ENCODE peak calls at places on chromosomes 1 and 21, in six cellular contexts. Y is T-cell, N is NCI-H1092, M is fibroblast of the aortic adventitia, B is hippocampal formation, X is left kidney. J is an unnamed sample.

GRCh38 chr1:212479188-212479587 is 46.5 kb downstream of the NENF start:
- DNase-seq in Y (no peak), N (no peak), M (no peak), B (no peak), X (peak; percentile 29), J (no peak)

GRCh38 chr1:95226781-95227660 is 7.0 kb upstream of the RWDD3 start:
- DNase-seq in Y (no peak), N (no peak), M (no peak), B (no peak), X (no peak), J (no peak)

GRCh38 chr1:24714859-24715520 is 30.3 kb upstream of the CLIC4 start:
- DNase-seq in Y (no peak), N (no peak), M (peak; percentile 63), B (peak; percentile 92), X (no peak), J (no peak)

GRCh38 chr1:14949836-14950674 is 203.5 kb upstream of the TMEM51 start:
- DNase-seq in Y (no peak), N (no peak), M (no peak), B (no peak), X (peak; percentile 72), J (no peak)

GRCh38 chr1:88683516-88683847 is 591 bp upstream of the PKN2 start:
- DNase-seq in Y (peak; percentile 32), N (peak; percentile 37), M (no peak), B (no peak), X (no peak), J (peak; percentile 45)

GRCh38 chr1:233935277-233935868 is 30.9 kb downstream of the SLC35F3 start:
- DNase-seq in Y (no peak), N (no peak), M (no peak), B (no peak), X (no peak), J (no peak)

GRCh38 chr1:43206721-43207228 is 34.6 kb downstream of the CFAP57 start:
- DNase-seq in Y (no peak), N (no peak), M (peak; percentile 97), B (no peak), X (peak; percentile 71), J (no peak)

GRCh38 chr21:37164742-37165141 is 91.7 kb downstream of the TTC3 start:
- DNase-seq in Y (no peak), N (no peak), M (peak; percentile 47), B (no peak), X (no peak), J (no peak)

GRCh38 chr1:153535664-153536585 is at the start of gene S100A6:
- DNase-seq in Y (peak; percentile 87), N (peak; percentile 50), M (peak; percentile 90), B (peak; percentile 51), X (peak; percentile 86), J (peak; percentile 32)

GRCh38 chr1:169363046-169363756 is 4.4 kb downstream of the NME7 start:
- DNase-seq in Y (no peak), N (no peak), M (peak; percentile 87), B (no peak), X (no peak), J (no peak)

GRCh38 chr1:15056515-15057285 is 96.8 kb upstream of the TMEM51 start:
- DNase-seq in Y (no peak), N (no peak), M (peak; percentile 30), B (no peak), X (no peak), J (no peak)

GRCh38 chr1:37453647-37454046 is 20.7 kb upstream of the ZC3H12A start:
- DNase-seq in Y (no peak), N (no peak), M (no peak), B (no peak), X (no peak), J (no peak)

GRCh38 chr1:53258216-53258615 is 19.9 kb upstream of the MAGOH start:
- DNase-seq in Y (no peak), N (no peak), M (no peak), B (no peak), X (no peak), J (no peak)

GRCh38 chr1:6477039-6477820 is 11.3 kb upstream of the TNFRSF25 start:
- DNase-seq in Y (no peak), N (no peak), M (no peak), B (no peak), X (peak; percentile 75), J (no peak)

GRCh38 chr1:148362141-148362929 is 120.8 kb downstream of the PPIAL4G start:
- DNase-seq in Y (no peak), N (no peak), M (no peak), B (no peak), X (peak; percentile 83), J (no peak)

GRCh38 chr1:16720403-16721223 is 19.7 kb upstream of the RNU1-4 start:
- DNase-seq in Y (no peak), N (no peak), M (no peak), B (no peak), X (peak; percentile 70), J (no peak)

GRCh38 chr1:156337888-156338179 is 258 bp downstream of the CCT3 start:
- DNase-seq in Y (no peak), N (peak; percentile 38), M (no peak), B (no peak), X (no peak), J (no peak)

GRCh38 chr1:161511018-161511755 is 5.9 kb downstream of the FCGR2A start:
- DNase-seq in Y (no peak), N (peak; percentile 98), M (no peak), B (no peak), X (no peak), J (peak; percentile 65)

GRCh38 chr1:30049748-30050147 is 673.6 kb downstream of the MATN1 start:
- DNase-seq in Y (no peak), N (no peak), M (no peak), B (no peak), X (no peak), J (peak; percentile 30)

GRCh38 chr1:40133122-40133665 is 28.0 kb upstream of the RLF start:
- DNase-seq in Y (no peak), N (peak; percentile 48), M (no peak), B (no peak), X (peak; percentile 63), J (no peak)

GRCh38 chr1:35555212-35555584 is 2.0 kb downstream of the KIAA0319L start:
- DNase-seq in Y (no peak), N (no peak), M (no peak), B (no peak), X (no peak), J (no peak)

GRCh38 chr1:166237675-166238074 is 70.9 kb upstream of the FAM78B start:
- DNase-seq in Y (no peak), N (no peak), M (no peak), B (no peak), X (no peak), J (no peak)

GRCh38 chr1:6922096-6922931 is 137.1 kb downstream of the CAMTA1 start:
- DNase-seq in Y (no peak), N (peak; percentile 87), M (peak; percentile 87), B (peak; percentile 31), X (no peak), J (no peak)

GRCh38 chr1:14421295-14421976 is 177.0 kb upstream of the KAZN start:
- DNase-seq in Y (no peak), N (no peak), M (no peak), B (no peak), X (no peak), J (no peak)

GRCh38 chr21:38787461-38788274 is 18.1 kb upstream of the ETS2 start:
- DNase-seq in Y (no peak), N (no peak), M (peak; percentile 75), B (no peak), X (peak; percentile 61), J (peak; percentile 90)

GRCh38 chr1:1920608-1921458 is 1.8 kb upstream of the TMEM52 start:
- DNase-seq in Y (no peak), N (no peak), M (no peak), B (no peak), X (no peak), J (no peak)

GRCh38 chr1:193308438-193308837 is 122.0 kb upstream of the B3GALT2 start:
- DNase-seq in Y (no peak), N (no peak), M (peak; percentile 27), B (no peak), X (peak; percentile 22), J (peak; percentile 19)

GRCh38 chr1:12177156-12177998 is 10.6 kb downstream of the TNFRSF1B start:
- DNase-seq in Y (no peak), N (no peak), M (no peak), B (no peak), X (no peak), J (no peak)

GRCh38 chr1:201559679-201560162 is 20.8 kb downstream of the NAV1 start:
- DNase-seq in Y (peak; percentile 53), N (peak; percentile 75), M (peak; percentile 87), B (peak; percentile 80), X (peak; percentile 89), J (peak; percentile 63)

GRCh38 chr1:119160851-119161250 is 20.4 kb upstream of the WARS2 start:
- DNase-seq in Y (no peak), N (no peak), M (peak; percentile 82), B (no peak), X (peak; percentile 6), J (no peak)

GRCh38 chr1:2214541-2215241 is 13.4 kb upstream of the SKI start:
- DNase-seq in Y (no peak), N (no peak), M (no peak), B (no peak), X (peak; percentile 51), J (no peak)

GRCh38 chr1:1938613-1939295 is 19.7 kb upstream of the TMEM52 start:
- DNase-seq in Y (no peak), N (no peak), M (no peak), B (no peak), X (no peak), J (no peak)

GRCh38 chr1:212060632-212061472 is 25.3 kb downstream of the DTL start:
- DNase-seq in Y (no peak), N (no peak), M (no peak), B (no peak), X (no peak), J (no peak)

GRCh38 chr1:234599617-234600417 is 10.2 kb downstream of the IRF2BP2 start:
- DNase-seq in Y (peak; percentile 73), N (peak; percentile 87), M (peak; percentile 84), B (peak; percentile 85), X (peak; percentile 96), J (peak; percentile 88)

GRCh38 chr1:66947267-66947666 is 22.5 kb downstream of the MIER1 start:
- DNase-seq in Y (no peak), N (no peak), M (no peak), B (no peak), X (no peak), J (no peak)

GRCh38 chr21:45403825-45404725 is 890 bp upstream of the COL18A1 start:
- DNase-seq in Y (no peak), N (no peak), M (peak; percentile 55), B (no peak), X (peak; percentile 80), J (no peak)

GRCh38 chr1:32072622-32073386 is at the start of gene TMEM39B:
- DNase-seq in Y (peak; percentile 95), N (peak; percentile 98), M (peak; percentile 93), B (peak; percentile 94), X (peak; percentile 99), J (peak; percentile 91)

J was measured in NCI-H2029.